ENCODE peak calls at places on chromosomes 4 and X, in seven cellular contexts. H is fibroblast of mammary gland; J is AG10803; N is activated CD4-positive, alpha-beta T cell treated with anti-CD3 and anti-CD28 coated beads for 48 hours; Q is stimulated activated CD4-positive, alpha-beta T cell treated with anti-CD3 and anti-CD28 coated beads, Interleukin-4, amount 100 ng/mL, for 4 hours; B is WTC11; S is iPS DF 6.9. Y is an unnamed sample.

GRCh38 chr4:114005569-114006442 is 26.4 kb upstream of the ARSJ start:
- DNase-seq in N (no peak), H (peak; percentile 86), J (peak; percentile 75), S (no peak), Q (no peak), B (no peak), Y (peak; percentile 94)

GRCh38 chrX:13418126-13419091 is 98.6 kb upstream of the ATXN3L start:
- DNase-seq in Q (no peak), N (no peak), J (peak; percentile 57), B (no peak), S (no peak), H (peak; percentile 48), Y (peak; percentile 20)

GRCh38 chrX:70476934-70477733 is 32.5 kb downstream of the DLG3 start:
- DNase-seq in N (no peak), H (peak; percentile 78), B (peak; percentile 15), J (peak; percentile 26), S (no peak), Q (no peak), Y (peak; percentile 75)

GRCh38 chr4:1544861-1545275 is 138.6 kb upstream of the NKX1-1 start:
- DNase-seq in J (no peak), H (no peak), N (no peak), S (no peak), Q (no peak), B (no peak), Y (no peak)

GRCh38 chr4:121113680-121114079 is 41.3 kb upstream of the NDNF start:
- DNase-seq in J (no peak), B (no peak), H (no peak), N (no peak), S (no peak), Q (no peak), Y (no peak)

GRCh38 chrX:68304602-68305001 is 128.7 kb downstream of the OPHN1 start:
- DNase-seq in J (no peak), S (no peak), B (no peak), H (no peak), N (no peak), Q (no peak), Y (no peak)

GRCh38 chrX:72305286-72306084 is at the start of gene CITED1:
- DNase-seq in B (peak; percentile 20), Q (no peak), S (no peak), N (peak; percentile 12), H (no peak), J (no peak), Y (no peak)

GRCh38 chrX:122565952-122566351 is 618.1 kb upstream of the GRIA3 start:
- DNase-seq in S (no peak), B (no peak), H (peak; percentile 98), J (peak; percentile 98), N (no peak), Q (no peak), Y (peak; percentile 98)

GRCh38 chr4:13601060-13601459 is 26.5 kb downstream of the BOD1L1 start:
- DNase-seq in J (no peak), N (no peak), H (no peak), Q (no peak), S (no peak), B (no peak), Y (no peak)

GRCh38 chr4:172096771-172097170 is 283.6 kb downstream of the GALNTL6 start:
- DNase-seq in N (no peak), H (no peak), B (no peak), S (no peak), Q (no peak), J (peak; percentile 15), Y (peak; percentile 49)

GRCh38 chrX:112734250-112734649 is 54.5 kb upstream of the LHFPL1 start:
- DNase-seq in Q (no peak), B (no peak), H (peak; percentile 4), N (no peak), J (peak; percentile 61), S (no peak), Y (peak; percentile 26)

GRCh38 chr4:845233-845835 is 19.4 kb upstream of the CPLX1 start:
- DNase-seq in B (no peak), N (no peak), S (no peak), H (peak; percentile 89), J (peak; percentile 57), Q (no peak), Y (peak; percentile 51)

GRCh38 chr4:149823770-149824221 is 8.2 kb upstream of the IQCM start:
- DNase-seq in B (no peak), N (no peak), S (no peak), H (peak; percentile 86), Q (no peak), J (peak; percentile 94), Y (peak; percentile 90)

GRCh38 chrX:72080800-72081199 is 50.9 kb downstream of the RTL5 start:
- DNase-seq in H (no peak), B (no peak), S (no peak), Q (no peak), J (no peak), N (no peak), Y (no peak)

GRCh38 chr4:169151671-169152070 is 119.1 kb downstream of the SH3RF1 start:
- DNase-seq in Q (no peak), B (no peak), H (peak; percentile 65), S (no peak), J (peak; percentile 50), N (no peak), Y (peak; percentile 85)

GRCh38 chrX:132092439-132093065 is 35.3 kb downstream of the FRMD7 start:
- DNase-seq in N (peak; percentile 62), Q (peak; percentile 22), J (peak; percentile 63), B (peak; percentile 68), H (peak; percentile 75), S (peak; percentile 39), Y (peak; percentile 74)

GRCh38 chr4:128570380-128570779 is 239.1 kb upstream of the JADE1 start:
- DNase-seq in J (peak; percentile 52), Q (no peak), N (no peak), B (no peak), S (no peak), H (peak; percentile 91), Y (no peak)

GRCh38 chr4:81326581-81326980 is 111.6 kb upstream of the PRKG2 start:
- DNase-seq in S (no peak), J (peak; percentile 29), Q (no peak), H (no peak), B (no peak), N (no peak), Y (no peak)

GRCh38 chr4:7158081-7158750 is 34.1 kb upstream of the SORCS2 start:
- DNase-seq in Q (no peak), J (no peak), B (no peak), N (no peak), S (no peak), H (no peak), Y (no peak)

GRCh38 chrX:139738581-139738980 is 30.6 kb upstream of the MCF2 start:
- DNase-seq in S (no peak), H (peak; percentile 29), Q (no peak), J (no peak), B (no peak), N (no peak), Y (peak; percentile 25)

GRCh38 chrX:119990995-119991787 is 47.6 kb upstream of the NKAP start:
- DNase-seq in Q (no peak), H (no peak), S (no peak), B (peak; percentile 36), J (no peak), N (no peak), Y (no peak)

GRCh38 chr4:168569066-168569908 is 72.4 kb downstream of the PALLD start:
- DNase-seq in S (no peak), H (peak; percentile 52), B (no peak), N (peak; percentile 34), J (peak; percentile 40), Q (no peak), Y (no peak)

GRCh38 chrX:31057291-31057690 is 14.6 kb downstream of the FTHL17 start:
- DNase-seq in J (no peak), S (no peak), H (no peak), B (no peak), N (no peak), Q (no peak), Y (no peak)

GRCh38 chrX:104282326-104282725 is 27.6 kb upstream of the ESX1 start:
- DNase-seq in S (no peak), J (no peak), Q (no peak), B (no peak), H (no peak), N (no peak), Y (no peak)

GRCh38 chr4:25441519-25442117 is 64.6 kb downstream of the ANAPC4 start:
- DNase-seq in J (peak; percentile 57), S (peak; percentile 33), N (peak; percentile 28), B (peak; percentile 74), H (peak; percentile 58), Q (no peak), Y (peak; percentile 50)

GRCh38 chr4:37066149-37066548 is 178.4 kb upstream of the NWD2 start:
- DNase-seq in H (no peak), B (no peak), J (no peak), Q (no peak), N (no peak), S (no peak), Y (no peak)

GRCh38 chr4:75950416-75950815 is 9.6 kb upstream of the NAAA start:
- DNase-seq in S (no peak), B (no peak), J (peak; percentile 56), Q (no peak), H (no peak), N (no peak), Y (peak; percentile 60)

GRCh38 chrX:2711441-2711840 is 20.3 kb downstream of the CD99 start:
- DNase-seq in S (no peak), N (no peak), H (no peak), B (no peak), J (no peak), Q (no peak), Y (no peak)

GRCh38 chr4:156336516-156336915 is 382.9 kb upstream of the CTSO start:
- DNase-seq in B (no peak), N (no peak), H (no peak), Q (no peak), J (peak; percentile 58), S (no peak), Y (peak; percentile 69)

GRCh38 chr4:84159767-84160166 is 339.3 kb downstream of the NKX6-1 start:
- DNase-seq in N (no peak), B (peak; percentile 67), H (peak; percentile 5), S (peak; percentile 20), Q (no peak), J (no peak), Y (peak; percentile 3)

GRCh38 chrX:46317158-46317557 is 228.1 kb downstream of the ZNF674 start:
- DNase-seq in S (no peak), B (no peak), N (no peak), H (no peak), J (no peak), Q (no peak), Y (no peak)

GRCh38 chr4:1711055-1711905 is 839 bp downstream of the SLBP start:
- DNase-seq in N (peak; percentile 55), J (peak; percentile 59), S (no peak), B (peak; percentile 43), Q (no peak), H (peak; percentile 59), Y (peak; percentile 55)

Y was measured in fibroblast of lung.